ENCODE peak calls at places on chromosomes 4 and X, in nine cellular contexts. Z, K, S, E, L, A, P, Q and F are unnamed samples.
A peak's percentile ranks its signal among the peaks of the same experiment; 100 is the strongest.

GRCh38 chr4:1993169-1993516 is 15.6 kb downstream of the NELFA start:
- DNase-seq in E (no peak), S (no peak), P (no peak), Q (no peak), Z (no peak), K (no peak), A (no peak), L (no peak), F (no peak)

GRCh38 chrX:68868316-68868715 is 39.5 kb downstream of the EFNB1 start:
- DNase-seq in P (no peak), A (no peak), Q (no peak), L (no peak), Z (no peak), K (no peak), S (no peak), E (no peak), F (no peak)

GRCh38 chr4:10438924-10439323 is 18.3 kb downstream of the ZNF518B start:
- DNase-seq in A (no peak), L (no peak), S (no peak), P (no peak), E (no peak), Q (no peak), Z (no peak), K (no peak), F (no peak)

GRCh38 chrX:153866302-153867019 is 19.5 kb downstream of the L1CAM start:
- DNase-seq in Q (no peak), K (no peak), S (no peak), A (no peak), E (no peak), L (no peak), Z (no peak), P (no peak), F (no peak)

GRCh38 chr4:149723065-149723464 is 92.6 kb downstream of the IQCM start:
- DNase-seq in Q (no peak), K (no peak), L (no peak), A (no peak), P (no peak), S (no peak), E (no peak), Z (no peak), F (no peak)

GRCh38 chr4:1011022-1011694 is at the start of gene FGFRL1:
- DNase-seq in Z (peak; percentile 82), A (peak; percentile 94), S (no peak), K (peak; percentile 88), L (peak; percentile 93), P (peak; percentile 98), Q (peak; percentile 75), E (peak; percentile 96), F (peak; percentile 77)

GRCh38 chr4:53089940-53090729 is 228.0 kb downstream of the RASL11B start:
- DNase-seq in E (no peak), K (no peak), Q (peak; percentile 53), Z (no peak), L (no peak), A (no peak), P (peak; percentile 36), S (no peak), F (no peak)

GRCh38 chrX:15177316-15177715 is 92.6 kb downstream of the ASB9 start:
- DNase-seq in Q (no peak), E (no peak), Z (no peak), P (no peak), L (no peak), S (no peak), A (no peak), K (no peak), F (no peak)

GRCh38 chr4:1534076-1534872 is 128.0 kb upstream of the NKX1-1 start:
- DNase-seq in L (no peak), Z (no peak), S (no peak), Q (no peak), A (no peak), P (no peak), E (no peak), K (no peak), F (no peak)